ENCODE peak calls at places on chromosomes 5 and 9, in nine cellular contexts. One of them, this sample, is unnamed.

GRCh38 chr5:13478831-13479465 is 465.5 kb downstream of the DNAH5 start:
- DNase-seq in activated B cell treated with CpG ODN at 0.5 μM for 24 hours: no peak
- DNase-seq in retinal pigment epithelial cell: peak; percentile 29
- DNase-seq in occipital lobe: peak; percentile 16
- DNase-seq in frontal cortex: no peak
- DNase-seq in ELR: peak; percentile 82
- DNase-seq in pulmonary artery endothelial cell: no peak
- DNase-seq in activated naive CD4-positive, alpha-beta T cell treated with anti-CD3 and anti-CD28 coated beads, Interleukin-2, amount 50 U/mL, for 16 hours: no peak
- DNase-seq in CD8-positive, alpha-beta T cell: no peak
- DNase-seq in this sample: no peak

GRCh38 chr9:71094708-71095251 is 26.6 kb downstream of the TRPM3 start:
- DNase-seq in CD8-positive, alpha-beta T cell: no peak
- DNase-seq in retinal pigment epithelial cell: no peak
- DNase-seq in frontal cortex: no peak
- DNase-seq in activated naive CD4-positive, alpha-beta T cell treated with anti-CD3 and anti-CD28 coated beads, Interleukin-2, amount 50 U/mL, for 16 hours: no peak
- DNase-seq in occipital lobe: no peak
- DNase-seq in activated B cell treated with CpG ODN at 0.5 μM for 24 hours: no peak
- DNase-seq in pulmonary artery endothelial cell: no peak
- DNase-seq in ELR: no peak
- DNase-seq in this sample: no peak

GRCh38 chr5:143316844-143317631 is 86.4 kb downstream of the NR3C1 start:
- DNase-seq in activated B cell treated with CpG ODN at 0.5 μM for 24 hours: no peak
- DNase-seq in occipital lobe: no peak
- DNase-seq in activated naive CD4-positive, alpha-beta T cell treated with anti-CD3 and anti-CD28 coated beads, Interleukin-2, amount 50 U/mL, for 16 hours: no peak
- DNase-seq in frontal cortex: no peak
- DNase-seq in retinal pigment epithelial cell: no peak
- DNase-seq in CD8-positive, alpha-beta T cell: no peak
- DNase-seq in pulmonary artery endothelial cell: no peak
- DNase-seq in ELR: no peak
- DNase-seq in this sample: no peak

GRCh38 chr9:6907772-6908381 is 150.1 kb downstream of the KDM4C start:
- DNase-seq in activated naive CD4-positive, alpha-beta T cell treated with anti-CD3 and anti-CD28 coated beads, Interleukin-2, amount 50 U/mL, for 16 hours: no peak
- DNase-seq in occipital lobe: no peak
- DNase-seq in frontal cortex: no peak
- DNase-seq in activated B cell treated with CpG ODN at 0.5 μM for 24 hours: no peak
- DNase-seq in CD8-positive, alpha-beta T cell: no peak
- DNase-seq in retinal pigment epithelial cell: no peak
- DNase-seq in ELR: peak; percentile 47
- DNase-seq in pulmonary artery endothelial cell: no peak
- DNase-seq in this sample: no peak

GRCh38 chr5:142507528-142507927 is 178.4 kb downstream of the FGF1 start:
- DNase-seq in activated naive CD4-positive, alpha-beta T cell treated with anti-CD3 and anti-CD28 coated beads, Interleukin-2, amount 50 U/mL, for 16 hours: no peak
- DNase-seq in frontal cortex: no peak
- DNase-seq in ELR: no peak
- DNase-seq in activated B cell treated with CpG ODN at 0.5 μM for 24 hours: no peak
- DNase-seq in CD8-positive, alpha-beta T cell: no peak
- DNase-seq in pulmonary artery endothelial cell: no peak
- DNase-seq in retinal pigment epithelial cell: no peak
- DNase-seq in occipital lobe: no peak
- DNase-seq in this sample: no peak

GRCh38 chr5:38921174-38921573 is 75.4 kb downstream of the OSMR start:
- DNase-seq in frontal cortex: no peak
- DNase-seq in retinal pigment epithelial cell: no peak
- DNase-seq in occipital lobe: no peak
- DNase-seq in pulmonary artery endothelial cell: no peak
- DNase-seq in CD8-positive, alpha-beta T cell: no peak
- DNase-seq in activated B cell treated with CpG ODN at 0.5 μM for 24 hours: no peak
- DNase-seq in activated naive CD4-positive, alpha-beta T cell treated with anti-CD3 and anti-CD28 coated beads, Interleukin-2, amount 50 U/mL, for 16 hours: no peak
- DNase-seq in ELR: peak; percentile 25
- DNase-seq in this sample: no peak

GRCh38 chr9:121883281-121884056 is 209.6 kb downstream of the TTLL11 start:
- DNase-seq in occipital lobe: no peak
- DNase-seq in activated B cell treated with CpG ODN at 0.5 μM for 24 hours: no peak
- DNase-seq in pulmonary artery endothelial cell: no peak
- DNase-seq in CD8-positive, alpha-beta T cell: no peak
- DNase-seq in retinal pigment epithelial cell: peak; percentile 40
- DNase-seq in activated naive CD4-positive, alpha-beta T cell treated with anti-CD3 and anti-CD28 coated beads, Interleukin-2, amount 50 U/mL, for 16 hours: no peak
- DNase-seq in frontal cortex: no peak
- DNase-seq in ELR: peak; percentile 82
- DNase-seq in this sample: no peak

GRCh38 chr5:78829811-78830499 is 155.2 kb downstream of the ARSB start:
- DNase-seq in retinal pigment epithelial cell: no peak
- DNase-seq in activated naive CD4-positive, alpha-beta T cell treated with anti-CD3 and anti-CD28 coated beads, Interleukin-2, amount 50 U/mL, for 16 hours: no peak
- DNase-seq in pulmonary artery endothelial cell: no peak
- DNase-seq in occipital lobe: no peak
- DNase-seq in ELR: no peak
- DNase-seq in CD8-positive, alpha-beta T cell: no peak
- DNase-seq in frontal cortex: no peak
- DNase-seq in activated B cell treated with CpG ODN at 0.5 μM for 24 hours: no peak
- DNase-seq in this sample: no peak

GRCh38 chr9:136342191-136343120 is 15.1 kb downstream of the GPSM1 start:
- DNase-seq in activated naive CD4-positive, alpha-beta T cell treated with anti-CD3 and anti-CD28 coated beads, Interleukin-2, amount 50 U/mL, for 16 hours: peak; percentile 52
- DNase-seq in pulmonary artery endothelial cell: peak; percentile 47
- DNase-seq in activated B cell treated with CpG ODN at 0.5 μM for 24 hours: peak; percentile 67
- DNase-seq in retinal pigment epithelial cell: peak; percentile 62
- DNase-seq in frontal cortex: peak; percentile 67
- DNase-seq in occipital lobe: peak; percentile 36
- DNase-seq in CD8-positive, alpha-beta T cell: peak; percentile 46
- DNase-seq in ELR: peak; percentile 58
- DNase-seq in this sample: peak; percentile 83

GRCh38 chr5:91495699-91496098 is 112.6 kb upstream of the ARRDC3 start:
- DNase-seq in CD8-positive, alpha-beta T cell: no peak
- DNase-seq in activated B cell treated with CpG ODN at 0.5 μM for 24 hours: no peak
- DNase-seq in retinal pigment epithelial cell: no peak
- DNase-seq in frontal cortex: no peak
- DNase-seq in ELR: no peak
- DNase-seq in activated naive CD4-positive, alpha-beta T cell treated with anti-CD3 and anti-CD28 coated beads, Interleukin-2, amount 50 U/mL, for 16 hours: no peak
- DNase-seq in pulmonary artery endothelial cell: no peak
- DNase-seq in occipital lobe: no peak
- DNase-seq in this sample: no peak

GRCh38 chr9:126694206-126695081 is 80.7 kb downstream of the LMX1B start:
- DNase-seq in retinal pigment epithelial cell: no peak
- DNase-seq in activated naive CD4-positive, alpha-beta T cell treated with anti-CD3 and anti-CD28 coated beads, Interleukin-2, amount 50 U/mL, for 16 hours: no peak
- DNase-seq in pulmonary artery endothelial cell: no peak
- DNase-seq in ELR: no peak
- DNase-seq in CD8-positive, alpha-beta T cell: no peak
- DNase-seq in occipital lobe: no peak
- DNase-seq in frontal cortex: no peak
- DNase-seq in activated B cell treated with CpG ODN at 0.5 μM for 24 hours: no peak
- DNase-seq in this sample: peak; percentile 19

GRCh38 chr5:135086326-135086725 is 52.3 kb upstream of the PITX1 start:
- DNase-seq in retinal pigment epithelial cell: no peak
- DNase-seq in activated naive CD4-positive, alpha-beta T cell treated with anti-CD3 and anti-CD28 coated beads, Interleukin-2, amount 50 U/mL, for 16 hours: no peak
- DNase-seq in frontal cortex: no peak
- DNase-seq in occipital lobe: no peak
- DNase-seq in pulmonary artery endothelial cell: no peak
- DNase-seq in ELR: no peak
- DNase-seq in CD8-positive, alpha-beta T cell: no peak
- DNase-seq in activated B cell treated with CpG ODN at 0.5 μM for 24 hours: no peak
- DNase-seq in this sample: peak; percentile 19

GRCh38 chr9:81073821-81074220 is 615.5 kb downstream of the TLE1 start:
- DNase-seq in CD8-positive, alpha-beta T cell: no peak
- DNase-seq in frontal cortex: no peak
- DNase-seq in pulmonary artery endothelial cell: no peak
- DNase-seq in activated B cell treated with CpG ODN at 0.5 μM for 24 hours: no peak
- DNase-seq in ELR: no peak
- DNase-seq in occipital lobe: no peak
- DNase-seq in activated naive CD4-positive, alpha-beta T cell treated with anti-CD3 and anti-CD28 coated beads, Interleukin-2, amount 50 U/mL, for 16 hours: no peak
- DNase-seq in retinal pigment epithelial cell: no peak
- DNase-seq in this sample: no peak

GRCh38 chr5:137075163-137075970 is 423.8 kb downstream of the SPOCK1 start:
- DNase-seq in activated naive CD4-positive, alpha-beta T cell treated with anti-CD3 and anti-CD28 coated beads, Interleukin-2, amount 50 U/mL, for 16 hours: no peak
- DNase-seq in activated B cell treated with CpG ODN at 0.5 μM for 24 hours: no peak
- DNase-seq in frontal cortex: no peak
- DNase-seq in occipital lobe: no peak
- DNase-seq in pulmonary artery endothelial cell: no peak
- DNase-seq in ELR: peak; percentile 74
- DNase-seq in retinal pigment epithelial cell: no peak
- DNase-seq in CD8-positive, alpha-beta T cell: no peak
- DNase-seq in this sample: peak; percentile 59

GRCh38 chr5:155189981-155190380 is 176.4 kb downstream of the KIF4B start:
- DNase-seq in CD8-positive, alpha-beta T cell: no peak
- DNase-seq in frontal cortex: no peak
- DNase-seq in retinal pigment epithelial cell: no peak
- DNase-seq in occipital lobe: no peak
- DNase-seq in ELR: peak; percentile 1
- DNase-seq in activated B cell treated with CpG ODN at 0.5 μM for 24 hours: no peak
- DNase-seq in activated naive CD4-positive, alpha-beta T cell treated with anti-CD3 and anti-CD28 coated beads, Interleukin-2, amount 50 U/mL, for 16 hours: no peak
- DNase-seq in pulmonary artery endothelial cell: no peak
- DNase-seq in this sample: no peak

GRCh38 chr5:59037041-59037440 is 454.2 kb downstream of the RAB3C start:
- DNase-seq in activated B cell treated with CpG ODN at 0.5 μM for 24 hours: no peak
- DNase-seq in occipital lobe: no peak
- DNase-seq in retinal pigment epithelial cell: no peak
- DNase-seq in pulmonary artery endothelial cell: no peak
- DNase-seq in frontal cortex: no peak
- DNase-seq in activated naive CD4-positive, alpha-beta T cell treated with anti-CD3 and anti-CD28 coated beads, Interleukin-2, amount 50 U/mL, for 16 hours: no peak
- DNase-seq in CD8-positive, alpha-beta T cell: no peak
- DNase-seq in ELR: peak; percentile 20
- DNase-seq in this sample: no peak

GRCh38 chr5:37774912-37775483 is 64.8 kb downstream of the GDNF start:
- DNase-seq in activated naive CD4-positive, alpha-beta T cell treated with anti-CD3 and anti-CD28 coated beads, Interleukin-2, amount 50 U/mL, for 16 hours: peak; percentile 14
- DNase-seq in activated B cell treated with CpG ODN at 0.5 μM for 24 hours: no peak
- DNase-seq in CD8-positive, alpha-beta T cell: no peak
- DNase-seq in occipital lobe: no peak
- DNase-seq in frontal cortex: no peak
- DNase-seq in pulmonary artery endothelial cell: no peak
- DNase-seq in retinal pigment epithelial cell: no peak
- DNase-seq in ELR: peak; percentile 69
- DNase-seq in this sample: no peak

GRCh38 chr5:135308245-135308644 is 90.8 kb downstream of the MACROH2A1 start:
- DNase-seq in ELR: peak; percentile 72
- DNase-seq in activated B cell treated with CpG ODN at 0.5 μM for 24 hours: no peak
- DNase-seq in frontal cortex: no peak
- DNase-seq in activated naive CD4-positive, alpha-beta T cell treated with anti-CD3 and anti-CD28 coated beads, Interleukin-2, amount 50 U/mL, for 16 hours: no peak
- DNase-seq in CD8-positive, alpha-beta T cell: no peak
- DNase-seq in retinal pigment epithelial cell: no peak
- DNase-seq in pulmonary artery endothelial cell: no peak
- DNase-seq in occipital lobe: no peak
- DNase-seq in this sample: no peak

GRCh38 chr9:108439967-108440366 is 415.8 kb downstream of the ACTL7B start:
- DNase-seq in occipital lobe: no peak
- DNase-seq in ELR: peak; percentile 89
- DNase-seq in retinal pigment epithelial cell: no peak
- DNase-seq in frontal cortex: no peak
- DNase-seq in activated B cell treated with CpG ODN at 0.5 μM for 24 hours: no peak
- DNase-seq in pulmonary artery endothelial cell: no peak
- DNase-seq in activated naive CD4-positive, alpha-beta T cell treated with anti-CD3 and anti-CD28 coated beads, Interleukin-2, amount 50 U/mL, for 16 hours: no peak
- DNase-seq in CD8-positive, alpha-beta T cell: no peak
- DNase-seq in this sample: no peak

GRCh38 chr9:91458905-91459304 is 35.3 kb upstream of the NFIL3 start:
- DNase-seq in pulmonary artery endothelial cell: no peak
- DNase-seq in ELR: no peak
- DNase-seq in CD8-positive, alpha-beta T cell: no peak
- DNase-seq in retinal pigment epithelial cell: no peak
- DNase-seq in activated naive CD4-positive, alpha-beta T cell treated with anti-CD3 and anti-CD28 coated beads, Interleukin-2, amount 50 U/mL, for 16 hours: no peak
- DNase-seq in occipital lobe: peak; percentile 57
- DNase-seq in activated B cell treated with CpG ODN at 0.5 μM for 24 hours: no peak
- DNase-seq in frontal cortex: no peak
- DNase-seq in this sample: no peak

GRCh38 chr5:42620579-42621216 is 135.9 kb upstream of the CCDC152 start:
- DNase-seq in CD8-positive, alpha-beta T cell: no peak
- DNase-seq in activated B cell treated with CpG ODN at 0.5 μM for 24 hours: no peak
- DNase-seq in pulmonary artery endothelial cell: no peak
- DNase-seq in retinal pigment epithelial cell: no peak
- DNase-seq in activated naive CD4-positive, alpha-beta T cell treated with anti-CD3 and anti-CD28 coated beads, Interleukin-2, amount 50 U/mL, for 16 hours: no peak
- DNase-seq in frontal cortex: no peak
- DNase-seq in occipital lobe: no peak
- DNase-seq in ELR: no peak
- DNase-seq in this sample: no peak

GRCh38 chr5:106637275-106637674 is 1033.5 kb downstream of the EFNA5 start:
- DNase-seq in retinal pigment epithelial cell: no peak
- DNase-seq in frontal cortex: no peak
- DNase-seq in pulmonary artery endothelial cell: no peak
- DNase-seq in occipital lobe: no peak
- DNase-seq in ELR: no peak
- DNase-seq in CD8-positive, alpha-beta T cell: no peak
- DNase-seq in activated B cell treated with CpG ODN at 0.5 μM for 24 hours: no peak
- DNase-seq in activated naive CD4-positive, alpha-beta T cell treated with anti-CD3 and anti-CD28 coated beads, Interleukin-2, amount 50 U/mL, for 16 hours: no peak
- DNase-seq in this sample: no peak

This sample was measured in left lung.